ENCODE peak calls at places on chromosomes 1 and 21, in eight cellular contexts. I, M, D, G, E, X, A and J are unnamed samples.

GRCh38 chr1:19344372-19344810 is 32.3 kb downstream of the SLC66A1 start:
- DNase-seq in I (peak), M (no peak), D (no peak), G (peak), E (peak), X (no peak), A (peak), J (peak)

GRCh38 chr1:76933847-76934657 is 66.8 kb downstream of the ST6GALNAC5 start:
- DNase-seq in I (no peak), M (no peak), D (no peak), G (no peak), E (no peak), X (no peak), A (no peak), J (no peak)

GRCh38 chr1:21290546-21290944 is 282 bp upstream of the ECE1 start:
- DNase-seq in I (peak), M (peak), D (no peak), G (peak), E (no peak), X (no peak), A (no peak), J (no peak)

GRCh38 chr21:46150073-46150472 is 5.3 kb downstream of the FTCD start:
- DNase-seq in I (no peak), M (no peak), D (no peak), G (no peak), E (no peak), X (no peak), A (no peak), J (no peak)

GRCh38 chr1:205335692-205336091 is 14.1 kb upstream of the NUAK2 start:
- DNase-seq in I (peak), M (peak), D (peak), G (peak), E (peak), X (peak), A (peak), J (peak)

GRCh38 chr1:98325646-98326441 is 335.7 kb upstream of the SNX7 start:
- DNase-seq in I (no peak), M (no peak), D (peak), G (no peak), E (no peak), X (no peak), A (peak), J (no peak)

GRCh38 chr1:204523605-204524215 is 7.5 kb downstream of the MDM4 start:
- DNase-seq in I (no peak), M (no peak), D (no peak), G (no peak), E (no peak), X (no peak), A (no peak), J (no peak)

GRCh38 chr1:208243522-208243850 is 698 bp downstream of the PLXNA2 start:
- DNase-seq in I (peak), M (no peak), D (no peak), G (peak), E (no peak), X (no peak), A (no peak), J (no peak)